ENCODE peak calls at places on chromosomes 13 and 19, in four cellular contexts. U, G, V and J are unnamed samples.

GRCh38 chr13:110023729-110024645 is 237.6 kb upstream of the IRS2 start:
- DNase-seq in V (no peak), G (no peak), U (no peak), J (no peak)

GRCh38 chr19:19263886-19264487 is 9.1 kb downstream of the TM6SF2 start:
- DNase-seq in G (no peak), U (no peak), V (no peak), J (no peak)

GRCh38 chr19:55158848-55159793 is 1.6 kb upstream of the TNNI3 start:
- DNase-seq in U (no peak), G (no peak), V (no peak), J (no peak)

GRCh38 chr19:5680083-5680436 is 256 bp downstream of the MICOS13 start:
- DNase-seq in U (peak; percentile 22), V (no peak), G (no peak), J (no peak)

GRCh38 chr13:110012102-110012739 is 225.8 kb upstream of the IRS2 start:
- DNase-seq in U (no peak), G (no peak), V (no peak), J (no peak)

GRCh38 chr19:53432088-53432661 is 391 bp downstream of the ZNF761 start:
- DNase-seq in U (peak; percentile 17), G (peak; percentile 0), V (peak; percentile 16), J (no peak)

GRCh38 chr13:93169980-93170379 is 56.6 kb upstream of the GPC6 start:
- DNase-seq in G (no peak), U (no peak), V (no peak), J (no peak)

GRCh38 chr19:45528744-45529453 is 21.6 kb downstream of the VASP start:
- DNase-seq in G (no peak), V (no peak), U (no peak), J (no peak)

GRCh38 chr19:6423499-6424189 is 967 bp downstream of the KHSRP start:
- DNase-seq in U (peak; percentile 57), V (peak; percentile 33), G (no peak), J (no peak)